ENCODE peak calls at places on chromosome 7, in eight cellular contexts. S is adipocyte; V is mammary epithelial cell; J is lower lobe of right lung; D is heart right ventricle; C is hepatocyte; F is mesenchymal stem cell; X is CD4-positive, alpha-beta memory T cell. N is an unnamed sample. For H3K36me3 and H3K4me1, the result is how much of the 10 kb centered on the place peaks cover.

GRCh38 chr7:66167773-66168367 is 37.3 kb upstream of the TPST1 start:
- DNase-seq in D (no peak), J (no peak), X (no peak), V (peak), F (peak), C (no peak), S (peak), N (no peak)

GRCh38 chr7:1734331-1734730 is 64.3 kb downstream of the ELFN1 start:
- DNase-seq in J (no peak), D (no peak), V (no peak), F (no peak), S (no peak), X (no peak), C (no peak), N (no peak)

GRCh38 chr7:18352339-18353255 is 143.0 kb upstream of the HDAC9 start:
- DNase-seq in F (peak), V (peak), C (peak), S (peak), J (no peak), X (no peak), D (peak), N (peak)

GRCh38 chr7:135672560-135673359 is 10.4 kb downstream of the STMP1 start:
- DNase-seq in S (peak), C (peak), X (no peak), J (no peak), V (peak), F (peak), D (peak), N (peak)

GRCh38 chr7:2048006-2048405 is 184.7 kb downstream of the MAD1L1 start:
- DNase-seq in D (no peak), F (no peak), S (no peak), V (no peak), X (no peak), C (no peak), J (peak), N (no peak)

GRCh38 chr7:90246184-90246583 is 1.2 kb downstream of the CFAP69 start:
- DNase-seq in S (peak), V (no peak), F (peak), J (no peak), C (no peak), D (peak), X (no peak), N (peak)

GRCh38 chr7:141698247-141699015 is 3.5 kb downstream of the DENND11 start:
- DNase-seq in D (no peak), J (no peak), S (no peak), V (no peak), F (no peak), X (no peak), C (no peak), N (no peak)

GRCh38 chr7:92988051-92988450 is 129.7 kb downstream of the SAMD9 start:
- DNase-seq in J (no peak), C (peak), S (peak), F (peak), X (no peak), V (peak), D (no peak), N (peak)

GRCh38 chr7:117274951-117275350 is 47.9 kb downstream of the WNT2 start:
- DNase-seq in J (no peak), S (no peak), D (no peak), X (no peak), V (no peak), C (no peak), F (no peak), N (no peak)

GRCh38 chr7:75738604-75738974 is at the start of gene HIP1:
- DNase-seq in C (no peak), V (no peak), D (no peak), S (no peak), F (no peak), X (no peak), J (no peak), N (no peak)

GRCh38 chr7:142919656-142920055 is 13.9 kb downstream of the TRPV5 start:
- DNase-seq in D (no peak), V (no peak), S (no peak), J (no peak), F (no peak), C (no peak), X (no peak), N (no peak)

GRCh38 chr7:106486331-106486730 is 174.6 kb downstream of the CCDC71L start:
- DNase-seq in X (no peak), S (peak), F (peak), C (no peak), V (peak), D (no peak), J (no peak), N (no peak)

GRCh38 chr7:8109196-8110022 is 140.8 kb downstream of the GLCCI1 start:
- DNase-seq in S (peak), V (peak), X (no peak), C (no peak), D (no peak), F (peak), J (no peak), N (no peak)

GRCh38 chr7:106646256-106646655 is 14.7 kb downstream of the CCDC71L start:
- DNase-seq in X (no peak), V (peak), C (no peak), F (no peak), J (no peak), D (no peak), S (no peak), N (no peak)

GRCh38 chr7:121006731-121007315 is 18.3 kb downstream of the CPED1 start:
- DNase-seq in C (no peak), S (peak), F (peak), J (no peak), X (no peak), D (no peak), V (no peak), N (no peak)

GRCh38 chr7:42227523-42227922 is 9.5 kb downstream of the GLI3 start:
- DNase-seq in S (no peak), V (peak), J (no peak), X (no peak), C (no peak), D (no peak), F (peak), N (peak)

GRCh38 chr7:44105832-44106231 is 1.7 kb downstream of the AEBP1 start:
- DNase-seq in C (no peak), F (no peak), V (no peak), X (no peak), S (no peak), J (no peak), D (no peak), N (no peak)

GRCh38 chr7:774161-775109 is 47.4 kb upstream of the PRKAR1B start:
- DNase-seq in X (peak), D (no peak), S (peak), F (peak), C (peak), J (no peak), V (peak), N (peak)

GRCh38 chr7:2120841-2121830 is 111.6 kb downstream of the MAD1L1 start:
- DNase-seq in V (no peak), D (no peak), J (no peak), X (no peak), S (no peak), F (no peak), C (no peak), N (no peak)

GRCh38 chr7:93327006-93327633 is 95.0 kb downstream of the VPS50 start:
- DNase-seq in J (no peak), V (peak), D (no peak), S (peak), C (no peak), X (no peak), F (peak), N (no peak)

GRCh38 chr7:15832996-15833395 is 146.5 kb upstream of the MEOX2 start:
- DNase-seq in J (no peak), V (no peak), D (peak), X (no peak), F (no peak), C (peak), S (peak), N (peak)

GRCh38 chr7:69761290-69761922 is 163.1 kb downstream of the AUTS2 start:
- DNase-seq in F (no peak), V (no peak), S (no peak), D (no peak), C (no peak), X (no peak), J (no peak), N (no peak)

GRCh38 chr7:33743594-33743993 is 161.7 kb upstream of the BMPER start:
- DNase-seq in V (peak), X (no peak), F (peak), C (no peak), S (peak), D (no peak), J (no peak), N (no peak)

GRCh38 chr7:50303082-50303893 is 1.2 kb upstream of the IKZF1 start:
- DNase-seq in V (no peak), D (no peak), J (no peak), X (peak), S (no peak), C (no peak), F (no peak), N (no peak)

GRCh38 chr7:36568437-36568818 is 155.9 kb downstream of the AOAH start:
- DNase-seq in J (no peak), D (no peak), F (no peak), C (no peak), X (no peak), V (no peak), S (no peak), N (no peak)

GRCh38 chr7:90768301-90768700 is 172.2 kb downstream of the CDK14 start:
- DNase-seq in J (no peak), X (no peak), S (no peak), C (no peak), D (no peak), F (no peak), V (no peak), N (no peak)

GRCh38 chr7:97466999-97467398 is 264.9 kb upstream of the TAC1 start:
- DNase-seq in F (no peak), X (no peak), S (no peak), C (no peak), J (no peak), V (no peak), D (no peak), N (no peak)

GRCh38 chr7:153388611-153389010 is 629.1 kb downstream of the ACTR3B start:
- DNase-seq in V (no peak), D (no peak), S (no peak), X (no peak), C (no peak), F (no peak), J (no peak), N (no peak)

GRCh38 chr7:128106840-128107239 is 75.6 kb upstream of the LRRC4 start:
- DNase-seq in X (no peak), F (no peak), J (no peak), S (no peak), V (no peak), C (no peak), D (no peak), N (no peak)

GRCh38 chr7:27943261-27943660 is 203.3 kb downstream of the TAX1BP1 start:
- DNase-seq in F (no peak), V (no peak), S (no peak), D (no peak), X (no peak), C (no peak), J (no peak), N (no peak)

GRCh38 chr7:21908746-21909145 is 37.0 kb downstream of the CDCA7L start:
- DNase-seq in F (no peak), X (no peak), D (no peak), C (no peak), J (no peak), V (no peak), S (no peak), N (no peak)

GRCh38 chr7:21898265-21898930 is 47.3 kb downstream of the CDCA7L start:
- DNase-seq in S (no peak), C (no peak), F (no peak), V (no peak), X (no peak), J (peak), D (no peak), N (peak)

GRCh38 chr7:21902240-21902639 is 43.5 kb downstream of the CDCA7L start:
- DNase-seq in S (peak), J (no peak), X (no peak), F (no peak), V (peak), D (no peak), C (no peak), N (no peak)

GRCh38 chr7:21903074-21903786 is 42.5 kb downstream of the CDCA7L start:
- DNase-seq in S (no peak), F (peak), J (no peak), C (no peak), X (no peak), V (no peak), D (no peak), N (no peak)
- H3K36me3 ChIP-seq in S (under half), F (under half), J (half or more), C (under half), X (under half), V (under half), D (under half), N (under half)

GRCh38 chr7:101168412-101169049 is 3.2 kb upstream of the VGF start:
- DNase-seq in F (no peak), J (no peak), S (no peak), V (no peak), X (no peak), C (no peak), D (no peak), N (no peak)
- H3K4me1 ChIP-seq in F (half or more), J (half or more), S (under half), V (under half), X (half or more), C (under half), D (half or more), N (under half)

GRCh38 chr7:88761779-88762178 is 2.3 kb downstream of the ZNF804B start:
- DNase-seq in D (no peak), F (no peak), J (no peak), S (no peak), X (no peak), C (no peak), V (no peak), N (no peak)

GRCh38 chr7:88758355-88759215 is 915 bp upstream of the ZNF804B start:
- DNase-seq in J (no peak), C (peak), F (no peak), S (peak), D (no peak), X (no peak), V (no peak), N (no peak)

GRCh38 chr7:88759956-88760515 is 536 bp downstream of the ZNF804B start:
- DNase-seq in F (no peak), C (no peak), D (no peak), J (no peak), S (peak), X (no peak), V (no peak), N (no peak)

GRCh38 chr7:88757371-88757770 is 2.1 kb upstream of the ZNF804B start:
- DNase-seq in J (no peak), D (no peak), C (no peak), X (no peak), V (no peak), S (no peak), F (no peak), N (no peak)

GRCh38 chr7:88759216-88759955 is at the start of gene ZNF804B:
- DNase-seq in D (no peak), X (no peak), V (no peak), S (peak), C (peak), J (no peak), F (no peak), N (no peak)
- H3K4me3 ChIP-seq in D (peak), X (no peak), V (no peak), S (peak), C (peak), J (peak), F (peak), N (peak)

GRCh38 chr7:51757960-51758359 is 441.4 kb upstream of the COBL start:
- DNase-seq in D (no peak), S (no peak), C (no peak), F (no peak), J (no peak), X (no peak), V (no peak), N (no peak)
- H3K36me3 ChIP-seq in D (under half), S (under half), C (under half), F (under half), J (under half), X (under half), V (under half), N (under half)

DNA sequence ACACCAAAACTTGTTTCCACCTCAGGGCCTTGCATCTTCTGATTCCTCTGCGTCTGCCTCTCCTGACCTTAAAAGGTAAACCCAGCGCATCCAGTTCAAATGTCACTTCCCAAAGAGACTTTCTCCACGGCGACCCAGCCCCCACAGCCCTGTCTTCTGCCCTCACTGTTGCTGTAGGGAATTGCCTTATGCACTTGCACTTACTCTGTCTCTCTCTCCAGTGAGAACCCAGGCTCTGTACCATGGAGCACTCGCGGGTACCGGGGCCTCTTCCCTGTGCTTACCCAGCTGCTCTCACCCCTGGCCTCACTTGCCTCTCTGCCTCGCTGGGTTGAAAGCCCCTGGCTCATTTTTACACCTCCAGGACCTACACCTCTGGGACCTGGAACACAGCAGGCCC is 48.4 kb downstream of the AOC1 start:
- DNase-seq in F (no peak), C (no peak), V (no peak), J (no peak), X (no peak), D (no peak), S (no peak), N (no peak)
- H3K4me1 ChIP-seq in F (under half), C (under half), V (under half), J (under half), X (under half), D (under half), S (under half), N (under half)

GRCh38 chr7:26345202-26345601 is 53.5 kb downstream of the SNX10 start:
- DNase-seq in J (no peak), V (no peak), C (no peak), F (no peak), X (no peak), D (no peak), S (no peak), N (no peak)

GRCh38 chr7:26345837-26346236 is 54.2 kb downstream of the SNX10 start:
- DNase-seq in F (no peak), S (no peak), D (no peak), V (no peak), X (no peak), J (no peak), C (no peak), N (no peak)

GRCh38 chr7:26346611-26347200 is 55.0 kb downstream of the SNX10 start:
- DNase-seq in C (no peak), F (peak), X (no peak), S (no peak), D (no peak), J (no peak), V (peak), N (no peak)

GRCh38 chr7:26343320-26343832 is 51.7 kb downstream of the SNX10 start:
- DNase-seq in J (no peak), C (no peak), V (no peak), S (no peak), D (no peak), F (no peak), X (no peak), N (no peak)

GRCh38 chr7:26343837-26344236 is 52.2 kb downstream of the SNX10 start:
- DNase-seq in J (no peak), F (no peak), D (no peak), X (no peak), V (no peak), C (no peak), S (no peak), N (no peak)
- H3K4me3 ChIP-seq in J (no peak), F (no peak), D (no peak), X (no peak), V (no peak), C (no peak), S (no peak), N (no peak)

DNA sequence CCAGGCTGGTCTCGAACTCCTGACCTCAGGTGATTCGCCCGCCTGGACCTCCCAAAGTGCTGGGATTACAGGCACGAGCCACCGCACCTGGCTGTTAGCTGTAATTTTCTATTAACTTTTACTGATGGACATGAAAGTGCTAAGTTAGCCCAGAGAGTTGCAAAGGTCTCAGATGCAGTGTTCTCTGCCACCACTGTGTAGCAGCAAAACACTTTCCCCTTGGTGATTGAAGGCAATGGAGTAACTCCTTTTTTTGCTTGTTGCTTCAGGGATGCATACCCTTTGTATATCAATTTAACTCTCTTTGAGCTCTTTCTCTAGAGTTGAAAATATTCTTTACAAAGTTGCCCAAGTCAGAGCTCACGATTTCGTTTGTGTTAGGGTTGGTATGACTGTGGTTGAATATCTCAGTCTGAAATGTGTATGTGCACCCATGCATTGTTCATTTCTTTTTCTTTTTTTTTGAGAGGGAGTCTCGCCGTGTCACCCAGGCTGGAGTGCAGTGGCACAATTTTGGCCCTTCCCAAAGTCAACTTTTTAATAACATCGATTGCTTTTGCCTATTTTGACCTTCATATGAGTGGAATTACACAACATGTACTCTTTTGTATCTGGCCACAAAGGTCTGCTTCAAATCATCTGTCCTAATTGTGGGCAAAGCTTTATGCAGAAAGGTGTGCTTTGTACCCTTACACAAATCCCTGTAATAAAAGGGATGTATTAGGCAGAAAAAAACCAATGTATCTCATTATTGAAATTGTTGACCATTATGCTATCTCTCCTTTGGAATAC is 52.6 kb downstream of the GTF2I start:
- DNase-seq in C (peak), X (no peak), J (no peak), D (no peak), S (no peak), F (no peak), V (peak), N (no peak)
- H3K36me3 ChIP-seq in C (under half), X (under half), J (half or more), D (under half), S (half or more), F (under half), V (half or more), N (under half)

N was measured in small intestine.